ENCODE peak calls at places on chromosomes 5 and 9, in five cellular contexts. Q, X, R, Y and F are unnamed samples.

GRCh38 chr9:87547665-87548064 is 50.0 kb downstream of the DAPK1 start:
- DNase-seq in X (no peak), R (peak), Q (no peak), Y (no peak), F (no peak)

GRCh38 chr5:179285236-179285635 is 60.0 kb downstream of the ADAMTS2 start:
- DNase-seq in Y (no peak), Q (peak), R (no peak), X (no peak), F (no peak)

GRCh38 chr5:176391999-176392398 is 3.4 kb downstream of the HIGD2A start:
- DNase-seq in X (no peak), R (no peak), Q (no peak), Y (no peak), F (no peak)

GRCh38 chr9:94912700-94913249 is 186.3 kb downstream of the AOPEP start:
- DNase-seq in X (no peak), Q (no peak), R (peak), Y (no peak), F (no peak)

GRCh38 chr9:117643288-117643654 is 60.9 kb upstream of the TLR4 start:
- DNase-seq in R (no peak), Y (no peak), Q (no peak), X (no peak), F (no peak)

GRCh38 chr5:33049845-33050244 is 338.7 kb downstream of the NPR3 start:
- DNase-seq in Q (no peak), X (no peak), R (peak), Y (no peak), F (no peak)

GRCh38 chr5:58024151-58024550 is 435.7 kb downstream of the PLK2 start:
- DNase-seq in Q (no peak), Y (no peak), X (no peak), R (no peak), F (no peak)

GRCh38 chr9:129968690-129969485 is 74.1 kb downstream of the FNBP1 start:
- DNase-seq in Y (no peak), Q (no peak), R (peak), X (no peak), F (no peak)

GRCh38 chr5:26569241-26569928 is 469.0 kb downstream of the CDH9 start:
- DNase-seq in X (no peak), Q (no peak), R (no peak), Y (no peak), F (no peak)

GRCh38 chr5:67165524-67166459 is 30.8 kb downstream of the CD180 start:
- DNase-seq in X (peak), R (no peak), Y (peak), Q (peak), F (peak)

GRCh38 chr9:124218438-124219289 is 39.1 kb upstream of the NEK6 start:
- DNase-seq in R (peak), Y (peak), X (no peak), Q (no peak), F (no peak)

GRCh38 chr9:32783168-32783891 is at the start of gene TMEM215:
- DNase-seq in Q (peak), Y (no peak), R (no peak), X (no peak), F (no peak)

GRCh38 chr5:114716955-114717354 is 355.1 kb downstream of the KCNN2 start:
- DNase-seq in Q (no peak), R (no peak), Y (no peak), X (no peak), F (no peak)

GRCh38 chr9:69317081-69317480 is 7.9 kb upstream of the ENTREP1 start:
- DNase-seq in Q (no peak), X (no peak), R (no peak), Y (no peak), F (no peak)

GRCh38 chr9:89952401-89952800 is 347.6 kb downstream of the GADD45G start:
- DNase-seq in R (peak), Y (no peak), X (no peak), Q (no peak), F (no peak)

GRCh38 chr5:97644206-97644605 is 461.2 kb upstream of the RIOK2 start:
- DNase-seq in R (no peak), Y (no peak), Q (no peak), X (no peak), F (no peak)

GRCh38 chr5:119355636-119356383 is at the start of gene TNFAIP8:
- DNase-seq in X (peak), Q (peak), R (peak), Y (peak), F (peak)

GRCh38 chr5:142202282-142202681 is 93.7 kb downstream of the NDFIP1 start:
- DNase-seq in Y (no peak), R (peak), X (no peak), Q (no peak), F (no peak)

GRCh38 chr5:149550267-149550582 is 1.0 kb downstream of the CSNK1A1 start:
- DNase-seq in Q (peak), Y (peak), X (no peak), R (no peak), F (no peak)

GRCh38 chr5:50667079-50667652 is 729 bp downstream of the PARP8 start:
- DNase-seq in Q (no peak), X (peak), R (no peak), Y (peak), F (peak)

GRCh38 chr5:66232701-66233100 is 88.6 kb downstream of the SREK1 start:
- DNase-seq in R (peak), Y (no peak), Q (no peak), X (no peak), F (no peak)

GRCh38 chr5:139272471-139273321 is 20.8 kb upstream of the MATR3 start:
- DNase-seq in X (no peak), Y (peak), R (peak), Q (no peak), F (no peak)

GRCh38 chr5:373710-374602 is 52.4 kb downstream of the AHRR start:
- DNase-seq in Y (peak), X (peak), Q (peak), R (no peak), F (no peak)

GRCh38 chr5:73496984-73497457 is 1.2 kb upstream of the BTF3 start:
- DNase-seq in Q (no peak), R (peak), Y (no peak), X (no peak), F (no peak)

GRCh38 chr9:121674952-121675351 is 23.5 kb downstream of the DAB2IP start:
- DNase-seq in Q (no peak), X (no peak), Y (no peak), R (peak), F (no peak)

GRCh38 chr5:168207450-168208029 is 83.9 kb upstream of the WWC1 start:
- DNase-seq in X (no peak), Y (no peak), R (no peak), Q (no peak), F (no peak)